ENCODE peak calls at places on chromosome 22, in five cellular contexts. P is stimulated activated CD8-positive, alpha-beta memory T cell treated with anti-CD3 and anti-CD28 coated beads, Interleukin-12 subunit alpha, Interleukin-12 subunit beta, amount 100 ng/mL, for 1 hour; Y is spleen; F is stimulated activated CD4-positive, alpha-beta T cell treated with anti-CD3 and anti-CD28 coated beads, Interleukin-12 subunit alpha, Interleukin-12 subunit beta, amount 100 ng/mL, for 4 hours; X is T-helper 2 cell. W is an unnamed sample.

GRCh38 chr22:26740253-26740652 is 82.9 kb downstream of the MIAT start:
- DNase-seq in X (no peak), F (no peak), P (no peak), Y (no peak), W (no peak)

GRCh38 chr22:47168900-47169800 is 406.7 kb downstream of the TBC1D22A start:
- DNase-seq in Y (peak), X (no peak), P (no peak), F (no peak), W (no peak)

GRCh38 chr22:44497218-44497903 is 672 bp downstream of the RTL6 start:
- DNase-seq in P (no peak), Y (peak), X (no peak), F (no peak), W (no peak)

GRCh38 chr22:38262051-38262795 is 10.6 kb downstream of the TMEM184B start:
- DNase-seq in F (peak), Y (peak), X (peak), P (no peak), W (peak)

GRCh38 chr22:36838119-36839030 is 21.5 kb upstream of the PVALB start:
- DNase-seq in P (no peak), X (no peak), Y (no peak), F (no peak), W (no peak)

GRCh38 chr22:30605449-30606110 is 1.4 kb upstream of the TCN2 start:
- DNase-seq in P (no peak), F (peak), Y (no peak), X (peak), W (no peak)

GRCh38 chr22:27614291-27615007 is 187.1 kb downstream of the MN1 start:
- DNase-seq in P (no peak), Y (no peak), X (no peak), F (no peak), W (no peak)

GRCh38 chr22:36358533-36359171 is 29.1 kb downstream of the MYH9 start:
- DNase-seq in Y (no peak), X (no peak), P (no peak), F (no peak), W (no peak)

W was measured in T follicular helper cell.